ENCODE peak calls at places on chromosomes 4 and X, in ten cellular contexts. V is stimulated activated naive B cell treated with anti-CD40 and anti-IgM and Interleukin-4, amounts not matched to agents 10 μg/mL and 1 μg/mL and 100 μg/mL, for 72 hours; T is T-helper 17 cell; H is aorta; N is activated CD8-positive, alpha-beta memory T cell treated with anti-CD3 and anti-CD28 coated beads, Interleukin-2, amount 10 ng/mL, durations not matched to agents 7 days and 5 days; K is activated naive CD4-positive, alpha-beta T cell treated with anti-CD3 and anti-CD28 coated beads, Interleukin-2, amount 50 U/mL, for 72 hours; I is effector memory CD8-positive, alpha-beta T cell; A is CD8-positive, alpha-beta T cell; D is stimulated activated naive CD8-positive, alpha-beta T cell treated with anti-CD3 and anti-CD28 coated beads, Interleukin-15, amount 100 ng/mL, for 72 hours; P is activated T-cell treated with anti-CD3 and anti-CD28 coated beads, Interleukin-2, amount 50 U/mL, for 4 hours. E is an unnamed sample.

GRCh38 chr4:123922847-123923246 is 526.3 kb downstream of the SPRY1 start:
- ATAC-seq in T (no peak), A (no peak), K (no peak), D (no peak), I (no peak), N (no peak), V (no peak), P (no peak), H (no peak), E (no peak)

GRCh38 chr4:94076498-94076897 is 131.2 kb upstream of the SMARCAD1 start:
- ATAC-seq in P (no peak), A (no peak), T (no peak), I (no peak), H (peak), V (no peak), D (no peak), N (no peak), K (no peak), E (peak)

GRCh38 chr4:94507281-94507680 is 55.5 kb downstream of the PDLIM5 start:
- ATAC-seq in V (no peak), D (no peak), T (no peak), N (no peak), H (no peak), K (peak), I (no peak), A (no peak), P (peak), E (no peak)

GRCh38 chr4:122882830-122883229 is 39.6 kb downstream of the NUDT6 start:
- ATAC-seq in N (no peak), K (no peak), D (no peak), I (no peak), H (no peak), V (no peak), A (no peak), T (no peak), P (no peak), E (no peak)

GRCh38 chrX:11146411-11146810 is 35.3 kb downstream of the HCCS start:
- ATAC-seq in H (no peak), T (no peak), N (no peak), P (no peak), K (no peak), V (no peak), D (no peak), I (no peak), A (no peak), E (no peak)

GRCh38 chr4:76658231-76659102 is 223.4 kb downstream of the SHROOM3 start:
- ATAC-seq in N (no peak), H (no peak), I (no peak), P (no peak), D (no peak), A (no peak), K (peak), T (no peak), V (no peak), E (no peak)

GRCh38 chr4:58776627-58777026 is 1666.4 kb upstream of the IGFBP7 start:
- ATAC-seq in N (no peak), H (no peak), K (no peak), T (no peak), D (no peak), V (no peak), A (no peak), P (no peak), I (no peak), E (no peak)

GRCh38 chrX:119069128-119069527 is 3.7 kb upstream of the CT47C1 start:
- ATAC-seq in N (no peak), I (no peak), H (no peak), P (peak), A (no peak), V (peak), T (no peak), D (peak), K (peak), E (peak)

GRCh38 chr4:185592845-185593488 is 57.7 kb upstream of the PDLIM3 start:
- ATAC-seq in T (no peak), P (no peak), I (no peak), V (no peak), A (no peak), D (peak), H (peak), N (no peak), K (no peak), E (no peak)

GRCh38 chrX:100083146-100083715 is 326.8 kb downstream of the PCDH19 start:
- ATAC-seq in T (no peak), N (no peak), I (no peak), A (no peak), D (no peak), P (no peak), K (no peak), V (no peak), H (no peak), E (no peak)

GRCh38 chr4:2930821-2931764 is 32.1 kb downstream of the NOP14 start:
- ATAC-seq in T (no peak), N (no peak), V (no peak), P (no peak), I (no peak), A (no peak), K (no peak), H (no peak), D (peak), E (no peak)

GRCh38 chr4:67480810-67481209 is 64.5 kb downstream of the CENPC start:
- ATAC-seq in V (no peak), P (no peak), T (no peak), K (no peak), D (no peak), A (no peak), N (no peak), H (no peak), I (no peak), E (no peak)